ENCODE peak calls at places on chromosomes 7 and 10, in nine cellular contexts. D is HCT116, P is transverse colon, U is upper lobe of left lung, Q is HepG2, S is Panc1, Y is stomach, O is sigmoid colon, J is esophagus muscularis mucosa. I is an unnamed sample.

GRCh38 chr10:70649526-70649925 is 22.8 kb upstream of the ADAMTS14 start:
- DNase-seq in Y (no peak), P (no peak), Q (no peak), S (peak; percentile 42), J (no peak), U (no peak), O (no peak), D (no peak), I (no peak)

GRCh38 chr7:19776981-19777380 is 3.6 kb upstream of the TMEM196 start:
- DNase-seq in P (no peak), D (no peak), U (no peak), Q (no peak), J (no peak), S (no peak), Y (no peak), O (no peak), I (no peak)

GRCh38 chr10:88922041-88922440 is 30.5 kb downstream of the ACTA2 start:
- DNase-seq in P (no peak), J (no peak), Q (no peak), U (no peak), O (no peak), D (no peak), Y (no peak), S (no peak), I (no peak)

GRCh38 chr7:47833211-47833610 is 115.1 kb downstream of the PKD1L1 start:
- DNase-seq in P (no peak), U (no peak), D (no peak), S (no peak), J (no peak), O (no peak), Q (no peak), Y (no peak), I (no peak)

GRCh38 chr7:94449151-94449725 is 54.5 kb downstream of the COL1A2 start:
- DNase-seq in J (no peak), P (no peak), O (no peak), Q (peak; percentile 45), Y (no peak), S (no peak), U (no peak), D (peak; percentile 32), I (no peak)

GRCh38 chr10:871951-872403 is 59.5 kb downstream of the LARP4B start:
- DNase-seq in Q (no peak), J (no peak), D (no peak), U (peak; percentile 56), Y (peak; percentile 65), S (no peak), O (no peak), P (no peak), I (no peak)

GRCh38 chr7:92833024-92833765 is 3.2 kb downstream of the CDK6 start:
- DNase-seq in D (peak; percentile 70), P (peak; percentile 93), Q (peak; percentile 77), U (peak; percentile 95), S (peak; percentile 82), O (peak; percentile 91), J (peak; percentile 94), Y (peak; percentile 92), I (peak; percentile 98)

GRCh38 chr7:100483728-100484635 is at the start of gene NYAP1:
- DNase-seq in S (no peak), D (no peak), Q (no peak), J (no peak), P (peak; percentile 72), U (peak; percentile 92), O (no peak), Y (peak; percentile 53), I (no peak)

GRCh38 chr7:132422502-132423101 is 153.7 kb downstream of the PLXNA4 start:
- DNase-seq in O (no peak), Y (no peak), S (no peak), U (no peak), J (no peak), D (no peak), Q (no peak), P (no peak), I (peak; percentile 37)

GRCh38 chr10:101444058-101444457 is 90.1 kb downstream of the BTRC start:
- DNase-seq in U (no peak), Q (peak; percentile 4), D (no peak), J (no peak), P (no peak), Y (no peak), O (no peak), S (no peak), I (no peak)

GRCh38 chr7:73681031-73681430 is 2.2 kb downstream of the DNAJC30 start:
- DNase-seq in U (no peak), Y (no peak), O (no peak), Q (no peak), S (no peak), J (no peak), D (no peak), P (no peak), I (no peak)

GRCh38 chr7:49875336-49875735 is 101.9 kb downstream of the VWC2 start:
- DNase-seq in P (no peak), U (no peak), J (no peak), O (no peak), D (no peak), S (no peak), Q (no peak), Y (no peak), I (no peak)

DNA sequence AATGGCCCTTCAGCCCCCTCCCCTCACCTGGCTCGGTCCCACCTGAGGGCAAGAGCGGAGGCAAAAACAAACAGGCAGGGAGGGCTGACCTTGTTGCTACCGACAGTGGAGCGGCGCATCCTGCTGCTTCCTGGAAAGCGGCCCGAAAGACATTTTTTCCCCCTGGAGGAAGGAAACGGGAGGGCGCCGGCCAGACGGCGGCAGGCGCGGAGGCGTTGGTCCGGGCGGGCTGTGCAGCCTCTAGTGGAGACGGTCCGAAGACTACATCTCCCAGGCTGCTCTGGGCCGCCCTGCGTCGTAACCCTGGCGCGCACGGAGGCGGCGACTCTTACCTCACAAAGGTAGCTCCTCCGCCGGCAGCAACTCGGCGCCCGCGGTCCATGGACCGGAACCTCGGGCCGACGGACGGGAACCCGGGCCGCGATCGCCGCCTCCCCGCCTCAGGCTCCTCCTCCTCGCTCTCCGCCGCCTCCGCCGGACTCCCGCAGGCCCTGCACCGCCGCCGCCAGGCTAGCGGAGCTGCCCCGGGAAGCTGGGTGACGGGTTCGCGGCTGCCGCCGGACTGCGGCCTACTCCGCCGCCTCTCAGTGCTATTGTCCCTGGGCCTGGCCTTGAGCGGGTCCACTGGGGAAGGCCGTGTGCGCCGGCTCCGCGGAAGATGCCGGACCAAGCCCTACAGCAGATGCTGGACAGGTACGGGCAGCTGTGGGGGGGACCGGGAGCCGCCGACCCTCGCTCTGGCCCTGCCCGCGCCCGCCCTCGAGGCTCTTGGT is at the start of the genes CPEB3 and MARCHF5:
- DNase-seq in S (peak; percentile 73), D (peak; percentile 91), U (peak; percentile 98), Q (peak; percentile 93), P (peak; percentile 97), J (peak; percentile 98), O (peak; percentile 98), Y (peak; percentile 98), I (peak; percentile 100)
- TF ChIP-seq POLR2AphosphoS5 in S (peak; percentile 68), D (peak; percentile 91), U (peak; percentile 94), Q (peak; percentile 58), P (peak; percentile 88), J (peak; percentile 94), O (no peak), Y (peak; percentile 92), I (peak; percentile 95)

GRCh38 chr10:11520892-11521291 is 90.6 kb downstream of the USP6NL start:
- DNase-seq in Q (no peak), P (no peak), Y (no peak), O (no peak), S (no peak), U (no peak), D (no peak), J (no peak), I (no peak)

GRCh38 chr10:11522821-11523245 is 88.6 kb downstream of the USP6NL start:
- DNase-seq in P (peak; percentile 53), J (no peak), O (no peak), U (no peak), D (no peak), Q (peak; percentile 89), Y (no peak), S (no peak), I (no peak)

GRCh38 chr10:11525503-11525902 is 85.9 kb downstream of the USP6NL start:
- DNase-seq in S (no peak), O (peak; percentile 84), P (peak; percentile 27), U (no peak), Q (no peak), D (no peak), J (no peak), Y (no peak), I (no peak)

GRCh38 chr10:11517150-11517549 is 94.3 kb downstream of the USP6NL start:
- DNase-seq in O (no peak), S (no peak), U (no peak), J (no peak), Y (no peak), Q (no peak), P (no peak), D (no peak), I (no peak)

GRCh38 chr10:11521860-11522259 is 89.6 kb downstream of the USP6NL start:
- DNase-seq in Y (no peak), Q (no peak), S (no peak), P (no peak), J (no peak), O (no peak), U (no peak), D (no peak), I (no peak)
- H3K36me3 ChIP-seq in Y (peaks cover under 1% of the 10 kb centered on the region), Q (peaks cover 21% of the 10 kb centered on the region), S (no peaks in the 10 kb centered on the region), P (no peaks in the 10 kb centered on the region), J (no peaks in the 10 kb centered on the region), O (peaks cover 2% of the 10 kb centered on the region), U (no peaks in the 10 kb centered on the region), D (peaks cover 4% of the 10 kb centered on the region), I (peaks cover under 1% of the 10 kb centered on the region)

GRCh38 chr10:124628676-124629021 is 115.5 kb downstream of the FAM53B start:
- DNase-seq in J (no peak), O (no peak), U (no peak), S (no peak), P (no peak), Y (no peak), D (no peak), Q (no peak), I (no peak)

GRCh38 chr10:124626759-124627380 is 117.3 kb downstream of the FAM53B start:
- DNase-seq in D (no peak), S (no peak), O (no peak), P (peak; percentile 83), Y (peak; percentile 69), J (no peak), Q (no peak), U (peak; percentile 64), I (peak; percentile 91)

GRCh38 chr10:124629410-124629809 is 114.8 kb downstream of the FAM53B start:
- DNase-seq in J (no peak), O (no peak), P (no peak), Q (no peak), U (no peak), S (no peak), Y (no peak), D (no peak), I (no peak)

GRCh38 chr10:124629842-124630241 is 114.3 kb downstream of the FAM53B start:
- DNase-seq in Y (no peak), U (no peak), O (no peak), S (no peak), Q (no peak), J (no peak), D (no peak), P (no peak), I (no peak)

GRCh38 chr10:124627851-124628675 is 116.1 kb downstream of the FAM53B start:
- DNase-seq in Y (no peak), P (no peak), O (no peak), J (no peak), U (no peak), D (no peak), S (no peak), Q (no peak), I (no peak)
- H3K4me1 ChIP-seq in Y (peaks cover 75% of the 10 kb centered on the region), P (peaks cover 36% of the 10 kb centered on the region), O (peaks cover 45% of the 10 kb centered on the region), J (peaks cover 83% of the 10 kb centered on the region), U (peaks cover 58% of the 10 kb centered on the region), D (peaks cover 17% of the 10 kb centered on the region), S (peaks cover 5% of the 10 kb centered on the region), Q (no peaks in the 10 kb centered on the region), I (peaks cover 91% of the 10 kb centered on the region)

GRCh38 chr10:124697837-124698559 is 46.2 kb downstream of the FAM53B start:
- DNase-seq in J (no peak), Q (no peak), Y (no peak), D (no peak), U (no peak), P (no peak), O (no peak), S (no peak), I (peak; percentile 87)
- TF ChIP-seq POLR2AphosphoS5 in J (no peak), Q (no peak), Y (no peak), D (no peak), U (no peak), P (no peak), O (no peak), S (no peak), I (no peak)

I was measured in spleen.